ENCODE peak calls at places on chromosomes 13 and 19, in nine cellular contexts. One of them, this sample, is unnamed.

GRCh38 chr19:49502866-49503581 is 6.8 kb downstream of the RPS11 start:
- DNase-seq in fibroblast of the aortic adventitia: peak; percentile 92
- DNase-seq in natural killer cell: no peak
- DNase-seq in GM20000: no peak
- DNase-seq in progenitor cell of endocrine pancreas: no peak
- DNase-seq in fibroblast of lung: peak; percentile 91
- DNase-seq in thoracic aorta: no peak
- DNase-seq in PC-3: peak; percentile 83
- DNase-seq in spleen: no peak
- DNase-seq in this sample: no peak

GRCh38 chr13:39930544-39931444 is 275.3 kb downstream of the COG6 start:
- DNase-seq in spleen: no peak
- DNase-seq in progenitor cell of endocrine pancreas: no peak
- DNase-seq in natural killer cell: no peak
- DNase-seq in fibroblast of the aortic adventitia: no peak
- DNase-seq in thoracic aorta: no peak
- DNase-seq in PC-3: peak; percentile 22
- DNase-seq in GM20000: no peak
- DNase-seq in fibroblast of lung: no peak
- DNase-seq in this sample: no peak

GRCh38 chr13:101492251-101492910 is 39.9 kb downstream of the ITGBL1 start:
- DNase-seq in GM20000: no peak
- DNase-seq in fibroblast of lung: no peak
- DNase-seq in PC-3: no peak
- DNase-seq in spleen: no peak
- DNase-seq in progenitor cell of endocrine pancreas: no peak
- DNase-seq in fibroblast of the aortic adventitia: peak; percentile 73
- DNase-seq in natural killer cell: no peak
- DNase-seq in thoracic aorta: no peak
- DNase-seq in this sample: no peak

GRCh38 chr13:51823861-51824260 is 19.9 kb upstream of the DHRS12 start:
- DNase-seq in GM20000: no peak
- DNase-seq in spleen: no peak
- DNase-seq in progenitor cell of endocrine pancreas: no peak
- DNase-seq in fibroblast of lung: no peak
- DNase-seq in fibroblast of the aortic adventitia: peak; percentile 14
- DNase-seq in natural killer cell: no peak
- DNase-seq in PC-3: no peak
- DNase-seq in thoracic aorta: no peak
- DNase-seq in this sample: no peak

GRCh38 chr13:85040176-85040660 is 759.0 kb downstream of the SLITRK6 start:
- DNase-seq in natural killer cell: no peak
- DNase-seq in GM20000: no peak
- DNase-seq in thoracic aorta: no peak
- DNase-seq in fibroblast of the aortic adventitia: no peak
- DNase-seq in progenitor cell of endocrine pancreas: no peak
- DNase-seq in PC-3: no peak
- DNase-seq in spleen: no peak
- DNase-seq in fibroblast of lung: no peak
- DNase-seq in this sample: no peak

GRCh38 chr19:16258440-16258903 is 60.8 kb downstream of the AP1M1 start:
- DNase-seq in spleen: peak; percentile 87
- DNase-seq in progenitor cell of endocrine pancreas: no peak
- DNase-seq in thoracic aorta: no peak
- DNase-seq in fibroblast of the aortic adventitia: no peak
- DNase-seq in fibroblast of lung: no peak
- DNase-seq in PC-3: no peak
- DNase-seq in natural killer cell: no peak
- DNase-seq in GM20000: no peak
- DNase-seq in this sample: no peak

GRCh38 chr13:91158015-91158390 is 189.5 kb upstream of the MIR17HG start:
- DNase-seq in PC-3: peak; percentile 15
- DNase-seq in thoracic aorta: no peak
- DNase-seq in natural killer cell: no peak
- DNase-seq in GM20000: no peak
- DNase-seq in progenitor cell of endocrine pancreas: no peak
- DNase-seq in fibroblast of lung: no peak
- DNase-seq in spleen: no peak
- DNase-seq in fibroblast of the aortic adventitia: no peak
- DNase-seq in this sample: no peak

GRCh38 chr13:68927387-68928026 is 1180.1 kb upstream of the ATXN8OS start:
- DNase-seq in fibroblast of the aortic adventitia: no peak
- DNase-seq in thoracic aorta: no peak
- DNase-seq in natural killer cell: no peak
- DNase-seq in progenitor cell of endocrine pancreas: no peak
- DNase-seq in fibroblast of lung: peak; percentile 0
- DNase-seq in GM20000: no peak
- DNase-seq in spleen: no peak
- DNase-seq in PC-3: peak; percentile 60
- DNase-seq in this sample: no peak

GRCh38 chr19:10187315-10187714 is 7.4 kb downstream of the DNMT1 start:
- DNase-seq in fibroblast of lung: no peak
- DNase-seq in spleen: no peak
- DNase-seq in GM20000: no peak
- DNase-seq in progenitor cell of endocrine pancreas: no peak
- DNase-seq in fibroblast of the aortic adventitia: no peak
- DNase-seq in thoracic aorta: no peak
- DNase-seq in PC-3: no peak
- DNase-seq in natural killer cell: no peak
- DNase-seq in this sample: no peak

GRCh38 chr13:99008577-99008976 is 30.7 kb upstream of the DOCK9 start:
- DNase-seq in natural killer cell: no peak
- DNase-seq in fibroblast of lung: no peak
- DNase-seq in fibroblast of the aortic adventitia: no peak
- DNase-seq in PC-3: no peak
- DNase-seq in spleen: no peak
- DNase-seq in thoracic aorta: no peak
- DNase-seq in progenitor cell of endocrine pancreas: no peak
- DNase-seq in GM20000: no peak
- DNase-seq in this sample: no peak

GRCh38 chr13:80040219-80040976 is 300.5 kb downstream of the SPRY2 start:
- DNase-seq in GM20000: no peak
- DNase-seq in spleen: no peak
- DNase-seq in natural killer cell: no peak
- DNase-seq in fibroblast of lung: peak; percentile 96
- DNase-seq in PC-3: peak; percentile 95
- DNase-seq in progenitor cell of endocrine pancreas: no peak
- DNase-seq in thoracic aorta: no peak
- DNase-seq in fibroblast of the aortic adventitia: peak; percentile 95
- DNase-seq in this sample: no peak

GRCh38 chr19:31749231-31749630 is 400.0 kb upstream of the TSHZ3 start:
- DNase-seq in natural killer cell: no peak
- DNase-seq in PC-3: no peak
- DNase-seq in fibroblast of the aortic adventitia: no peak
- DNase-seq in progenitor cell of endocrine pancreas: no peak
- DNase-seq in spleen: no peak
- DNase-seq in GM20000: no peak
- DNase-seq in thoracic aorta: no peak
- DNase-seq in fibroblast of lung: no peak
- DNase-seq in this sample: no peak

GRCh38 chr19:33727331-33728028 is 69.2 kb upstream of the KCTD15 start:
- DNase-seq in PC-3: no peak
- DNase-seq in fibroblast of lung: no peak
- DNase-seq in fibroblast of the aortic adventitia: no peak
- DNase-seq in GM20000: no peak
- DNase-seq in progenitor cell of endocrine pancreas: no peak
- DNase-seq in spleen: peak; percentile 43
- DNase-seq in thoracic aorta: no peak
- DNase-seq in natural killer cell: no peak
- DNase-seq in this sample: no peak

GRCh38 chr13:44972956-44973581 is 16.2 kb downstream of the NUFIP1 start:
- DNase-seq in spleen: no peak
- DNase-seq in thoracic aorta: no peak
- DNase-seq in fibroblast of lung: peak; percentile 54
- DNase-seq in natural killer cell: no peak
- DNase-seq in GM20000: no peak
- DNase-seq in PC-3: peak; percentile 57
- DNase-seq in progenitor cell of endocrine pancreas: no peak
- DNase-seq in fibroblast of the aortic adventitia: peak; percentile 59
- DNase-seq in this sample: no peak

GRCh38 chr13:68047889-68048288 is 817.8 kb upstream of the PCDH9 start:
- DNase-seq in fibroblast of the aortic adventitia: no peak
- DNase-seq in natural killer cell: no peak
- DNase-seq in spleen: no peak
- DNase-seq in GM20000: no peak
- DNase-seq in fibroblast of lung: no peak
- DNase-seq in progenitor cell of endocrine pancreas: no peak
- DNase-seq in PC-3: peak; percentile 49
- DNase-seq in thoracic aorta: no peak
- DNase-seq in this sample: no peak

GRCh38 chr19:53581871-53582279 is 43.9 kb downstream of the ZNF331 start:
- DNase-seq in spleen: no peak
- DNase-seq in thoracic aorta: no peak
- DNase-seq in GM20000: no peak
- DNase-seq in progenitor cell of endocrine pancreas: no peak
- DNase-seq in PC-3: no peak
- DNase-seq in fibroblast of lung: no peak
- DNase-seq in fibroblast of the aortic adventitia: no peak
- DNase-seq in natural killer cell: no peak
- DNase-seq in this sample: no peak

GRCh38 chr19:33621811-33622504 is at the start of gene CHST8:
- DNase-seq in fibroblast of lung: no peak
- DNase-seq in fibroblast of the aortic adventitia: peak; percentile 4
- DNase-seq in GM20000: peak; percentile 54
- DNase-seq in progenitor cell of endocrine pancreas: peak; percentile 59
- DNase-seq in spleen: no peak
- DNase-seq in thoracic aorta: no peak
- DNase-seq in PC-3: no peak
- DNase-seq in natural killer cell: no peak
- DNase-seq in this sample: peak; percentile 28

GRCh38 chr13:45024847-45025246 is 35.5 kb downstream of the GPALPP1 start:
- DNase-seq in spleen: no peak
- DNase-seq in PC-3: no peak
- DNase-seq in natural killer cell: no peak
- DNase-seq in fibroblast of the aortic adventitia: no peak
- DNase-seq in fibroblast of lung: no peak
- DNase-seq in progenitor cell of endocrine pancreas: no peak
- DNase-seq in thoracic aorta: no peak
- DNase-seq in GM20000: no peak
- DNase-seq in this sample: no peak

GRCh38 chr13:89923731-89924130 is 1423.8 kb upstream of the MIR17HG start:
- DNase-seq in GM20000: no peak
- DNase-seq in spleen: no peak
- DNase-seq in natural killer cell: no peak
- DNase-seq in fibroblast of lung: peak; percentile 81
- DNase-seq in fibroblast of the aortic adventitia: no peak
- DNase-seq in thoracic aorta: no peak
- DNase-seq in PC-3: peak; percentile 20
- DNase-seq in progenitor cell of endocrine pancreas: no peak
- DNase-seq in this sample: no peak

GRCh38 chr13:107422421-107422820 is 792.9 kb downstream of the LIG4 start:
- DNase-seq in thoracic aorta: no peak
- DNase-seq in progenitor cell of endocrine pancreas: no peak
- DNase-seq in natural killer cell: no peak
- DNase-seq in PC-3: no peak
- DNase-seq in spleen: no peak
- DNase-seq in fibroblast of the aortic adventitia: no peak
- DNase-seq in GM20000: no peak
- DNase-seq in fibroblast of lung: no peak
- DNase-seq in this sample: no peak

GRCh38 chr13:60282708-60283107 is 114.3 kb upstream of the TDRD3 start:
- DNase-seq in PC-3: no peak
- DNase-seq in thoracic aorta: no peak
- DNase-seq in progenitor cell of endocrine pancreas: no peak
- DNase-seq in fibroblast of the aortic adventitia: no peak
- DNase-seq in spleen: no peak
- DNase-seq in fibroblast of lung: no peak
- DNase-seq in GM20000: no peak
- DNase-seq in natural killer cell: no peak
- DNase-seq in this sample: no peak

GRCh38 chr19:35740108-35740422 is 2.2 kb downstream of the IGFLR1 start:
- DNase-seq in thoracic aorta: no peak
- DNase-seq in spleen: no peak
- DNase-seq in natural killer cell: no peak
- DNase-seq in PC-3: no peak
- DNase-seq in fibroblast of lung: no peak
- DNase-seq in GM20000: no peak
- DNase-seq in progenitor cell of endocrine pancreas: no peak
- DNase-seq in fibroblast of the aortic adventitia: no peak
- DNase-seq in this sample: no peak
- TF ChIP-seq CTCF in thoracic aorta: no peak
- TF ChIP-seq CTCF in spleen: no peak
- TF ChIP-seq CTCF in natural killer cell: no peak
- TF ChIP-seq CTCF in PC-3: no peak
- TF ChIP-seq CTCF in fibroblast of lung: no peak
- TF ChIP-seq CTCF in GM20000: no peak
- TF ChIP-seq CTCF in progenitor cell of endocrine pancreas: no peak
- TF ChIP-seq CTCF in fibroblast of the aortic adventitia: no peak
- TF ChIP-seq CTCF in this sample: no peak

DNA sequence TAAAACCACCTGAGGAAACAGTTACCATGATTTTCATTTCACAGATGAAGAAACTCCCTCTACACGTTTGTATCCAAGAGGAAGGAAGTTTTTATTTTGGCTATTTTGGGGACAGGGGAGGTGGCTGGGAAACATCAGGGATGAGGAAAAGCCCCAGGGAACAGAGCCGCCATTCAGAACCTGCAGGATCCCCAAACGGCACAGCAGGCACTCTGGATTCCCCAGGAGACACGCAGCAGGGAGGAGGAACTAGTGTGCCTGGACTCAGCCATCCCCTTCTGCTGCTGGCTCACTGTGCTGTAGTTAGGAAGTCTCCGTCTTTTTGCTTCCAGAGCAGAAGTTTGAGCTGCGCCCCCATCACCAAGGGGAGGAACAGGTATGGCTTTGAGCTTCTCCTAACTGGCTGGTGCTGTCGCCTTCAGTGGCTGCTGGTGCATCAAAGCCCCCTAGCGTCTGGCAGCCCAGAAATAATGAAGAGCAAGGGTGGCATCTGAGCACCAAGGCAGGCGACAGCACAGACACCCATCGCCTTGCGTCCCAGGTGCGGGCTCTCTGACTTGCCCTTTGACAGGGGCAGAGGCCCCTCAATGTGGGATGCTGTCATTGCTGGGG is 4.2 kb downstream of the NAPA start:
- DNase-seq in fibroblast of lung: no peak
- DNase-seq in thoracic aorta: no peak
- DNase-seq in progenitor cell of endocrine pancreas: no peak
- DNase-seq in GM20000: no peak
- DNase-seq in spleen: no peak
- DNase-seq in PC-3: no peak
- DNase-seq in natural killer cell: no peak
- DNase-seq in fibroblast of the aortic adventitia: no peak
- DNase-seq in this sample: no peak
- TF ChIP-seq CTCF in fibroblast of lung: no peak
- TF ChIP-seq CTCF in thoracic aorta: no peak
- TF ChIP-seq CTCF in progenitor cell of endocrine pancreas: no peak
- TF ChIP-seq CTCF in GM20000: no peak
- TF ChIP-seq CTCF in spleen: no peak
- TF ChIP-seq CTCF in PC-3: no peak
- TF ChIP-seq CTCF in natural killer cell: no peak
- TF ChIP-seq CTCF in fibroblast of the aortic adventitia: no peak
- TF ChIP-seq CTCF in this sample: no peak

GRCh38 chr19:56671613-56671994 is at the start of gene ZNF835:
- DNase-seq in fibroblast of lung: peak; percentile 70
- DNase-seq in thoracic aorta: peak; percentile 60
- DNase-seq in spleen: peak; percentile 94
- DNase-seq in PC-3: no peak
- DNase-seq in fibroblast of the aortic adventitia: no peak
- DNase-seq in progenitor cell of endocrine pancreas: no peak
- DNase-seq in GM20000: no peak
- DNase-seq in natural killer cell: peak; percentile 84
- DNase-seq in this sample: peak; percentile 31
- TF ChIP-seq CTCF in fibroblast of lung: no peak
- TF ChIP-seq CTCF in thoracic aorta: peak; percentile 46
- TF ChIP-seq CTCF in spleen: no peak
- TF ChIP-seq CTCF in PC-3: no peak
- TF ChIP-seq CTCF in fibroblast of the aortic adventitia: no peak
- TF ChIP-seq CTCF in progenitor cell of endocrine pancreas: no peak
- TF ChIP-seq CTCF in GM20000: no peak
- TF ChIP-seq CTCF in natural killer cell: no peak
- TF ChIP-seq CTCF in this sample: no peak

GRCh38 chr19:55080915-55081772 is 5.5 kb downstream of the EPS8L1 start:
- DNase-seq in PC-3: no peak
- DNase-seq in fibroblast of the aortic adventitia: peak; percentile 36
- DNase-seq in GM20000: peak; percentile 99
- DNase-seq in thoracic aorta: no peak
- DNase-seq in fibroblast of lung: peak; percentile 53
- DNase-seq in spleen: peak; percentile 96
- DNase-seq in progenitor cell of endocrine pancreas: peak; percentile 59
- DNase-seq in natural killer cell: peak; percentile 94
- DNase-seq in this sample: peak; percentile 97
- TF ChIP-seq CTCF in PC-3: no peak
- TF ChIP-seq CTCF in fibroblast of the aortic adventitia: no peak
- TF ChIP-seq CTCF in GM20000: no peak
- TF ChIP-seq CTCF in thoracic aorta: no peak
- TF ChIP-seq CTCF in fibroblast of lung: no peak
- TF ChIP-seq CTCF in spleen: no peak
- TF ChIP-seq CTCF in progenitor cell of endocrine pancreas: no peak
- TF ChIP-seq CTCF in natural killer cell: no peak
- TF ChIP-seq CTCF in this sample: no peak

This sample was measured in GM10248.